ENCODE peak calls at places on chromosomes 12 and 14, in five cellular contexts. One of them, this sample, is unnamed.
A peak's percentile ranks its signal among the peaks of the same experiment; 100 is the strongest.

GRCh38 chr14:100692859-100693558 is 33.7 kb upstream of the DLK1 start:
- DNase-seq in activated naive CD8-positive, alpha-beta T cell treated with anti-CD3 and anti-CD28 coated beads, Interleukin-2, amount 50 U/mL, for 24 hours: no peak
- DNase-seq in AG20443: peak; percentile 90
- DNase-seq in left ventricle myocardium inferior: no peak
- DNase-seq in renal cortical epithelial cell: peak; percentile 89
- DNase-seq in this sample: no peak

GRCh38 chr14:89773644-89774316 is 180.8 kb downstream of the EFCAB11 start:
- DNase-seq in activated naive CD8-positive, alpha-beta T cell treated with anti-CD3 and anti-CD28 coated beads, Interleukin-2, amount 50 U/mL, for 24 hours: peak; percentile 66
- DNase-seq in AG20443: no peak
- DNase-seq in left ventricle myocardium inferior: peak; percentile 46
- DNase-seq in renal cortical epithelial cell: peak; percentile 22
- DNase-seq in this sample: peak; percentile 64

GRCh38 chr12:2673966-2674810 is 120.6 kb upstream of the FKBP4 start:
- DNase-seq in activated naive CD8-positive, alpha-beta T cell treated with anti-CD3 and anti-CD28 coated beads, Interleukin-2, amount 50 U/mL, for 24 hours: no peak
- DNase-seq in AG20443: no peak
- DNase-seq in left ventricle myocardium inferior: no peak
- DNase-seq in renal cortical epithelial cell: no peak
- DNase-seq in this sample: no peak

GRCh38 chr12:9943244-9943643 is 11.1 kb upstream of the CLEC2A start:
- DNase-seq in activated naive CD8-positive, alpha-beta T cell treated with anti-CD3 and anti-CD28 coated beads, Interleukin-2, amount 50 U/mL, for 24 hours: peak; percentile 12
- DNase-seq in AG20443: peak; percentile 41
- DNase-seq in left ventricle myocardium inferior: no peak
- DNase-seq in renal cortical epithelial cell: no peak
- DNase-seq in this sample: no peak

GRCh38 chr12:51923506-51924365 is 16.4 kb downstream of the ACVRL1 start:
- DNase-seq in activated naive CD8-positive, alpha-beta T cell treated with anti-CD3 and anti-CD28 coated beads, Interleukin-2, amount 50 U/mL, for 24 hours: peak; percentile 78
- DNase-seq in AG20443: peak; percentile 83
- DNase-seq in left ventricle myocardium inferior: peak; percentile 76
- DNase-seq in renal cortical epithelial cell: no peak
- DNase-seq in this sample: peak; percentile 74

GRCh38 chr12:27179399-27180214 is 64.5 kb upstream of the STK38L start:
- DNase-seq in activated naive CD8-positive, alpha-beta T cell treated with anti-CD3 and anti-CD28 coated beads, Interleukin-2, amount 50 U/mL, for 24 hours: peak; percentile 21
- DNase-seq in AG20443: peak; percentile 72
- DNase-seq in left ventricle myocardium inferior: no peak
- DNase-seq in renal cortical epithelial cell: peak; percentile 97
- DNase-seq in this sample: no peak

GRCh38 chr14:66330916-66331315 is 155.3 kb upstream of the CCDC196 start:
- DNase-seq in activated naive CD8-positive, alpha-beta T cell treated with anti-CD3 and anti-CD28 coated beads, Interleukin-2, amount 50 U/mL, for 24 hours: no peak
- DNase-seq in AG20443: peak; percentile 18
- DNase-seq in left ventricle myocardium inferior: no peak
- DNase-seq in renal cortical epithelial cell: peak; percentile 48
- DNase-seq in this sample: no peak

GRCh38 chr14:47710581-47710980 is 35.2 kb upstream of the MDGA2 start:
- DNase-seq in activated naive CD8-positive, alpha-beta T cell treated with anti-CD3 and anti-CD28 coated beads, Interleukin-2, amount 50 U/mL, for 24 hours: no peak
- DNase-seq in AG20443: no peak
- DNase-seq in left ventricle myocardium inferior: no peak
- DNase-seq in renal cortical epithelial cell: no peak
- DNase-seq in this sample: no peak

GRCh38 chr14:69328765-69329164 is 68.8 kb downstream of the GALNT16 start:
- DNase-seq in activated naive CD8-positive, alpha-beta T cell treated with anti-CD3 and anti-CD28 coated beads, Interleukin-2, amount 50 U/mL, for 24 hours: no peak
- DNase-seq in AG20443: no peak
- DNase-seq in left ventricle myocardium inferior: no peak
- DNase-seq in renal cortical epithelial cell: no peak
- DNase-seq in this sample: no peak

GRCh38 chr12:47160296-47161244 is 80.8 kb upstream of the AMIGO2 start:
- DNase-seq in activated naive CD8-positive, alpha-beta T cell treated with anti-CD3 and anti-CD28 coated beads, Interleukin-2, amount 50 U/mL, for 24 hours: no peak
- DNase-seq in AG20443: no peak
- DNase-seq in left ventricle myocardium inferior: no peak
- DNase-seq in renal cortical epithelial cell: no peak
- DNase-seq in this sample: no peak

GRCh38 chr12:29537292-29537691 is 39.8 kb upstream of the OVCH1 start:
- DNase-seq in activated naive CD8-positive, alpha-beta T cell treated with anti-CD3 and anti-CD28 coated beads, Interleukin-2, amount 50 U/mL, for 24 hours: no peak
- DNase-seq in AG20443: no peak
- DNase-seq in left ventricle myocardium inferior: no peak
- DNase-seq in renal cortical epithelial cell: no peak
- DNase-seq in this sample: no peak

GRCh38 chr12:1421091-1421902 is 173.1 kb downstream of the FBXL14 start:
- DNase-seq in activated naive CD8-positive, alpha-beta T cell treated with anti-CD3 and anti-CD28 coated beads, Interleukin-2, amount 50 U/mL, for 24 hours: no peak
- DNase-seq in AG20443: no peak
- DNase-seq in left ventricle myocardium inferior: no peak
- DNase-seq in renal cortical epithelial cell: no peak
- DNase-seq in this sample: no peak

GRCh38 chr12:26800347-26800746 is 32.6 kb downstream of the ITPR2 start:
- DNase-seq in activated naive CD8-positive, alpha-beta T cell treated with anti-CD3 and anti-CD28 coated beads, Interleukin-2, amount 50 U/mL, for 24 hours: no peak
- DNase-seq in AG20443: no peak
- DNase-seq in left ventricle myocardium inferior: no peak
- DNase-seq in renal cortical epithelial cell: no peak
- DNase-seq in this sample: no peak

GRCh38 chr12:122200541-122201175 is 2.9 kb upstream of the B3GNT4 start:
- DNase-seq in activated naive CD8-positive, alpha-beta T cell treated with anti-CD3 and anti-CD28 coated beads, Interleukin-2, amount 50 U/mL, for 24 hours: no peak
- DNase-seq in AG20443: no peak
- DNase-seq in left ventricle myocardium inferior: no peak
- DNase-seq in renal cortical epithelial cell: no peak
- DNase-seq in this sample: no peak

GRCh38 chr12:50066402-50066801 is 9.0 kb downstream of the ASIC1 start:
- DNase-seq in activated naive CD8-positive, alpha-beta T cell treated with anti-CD3 and anti-CD28 coated beads, Interleukin-2, amount 50 U/mL, for 24 hours: no peak
- DNase-seq in AG20443: peak; percentile 84
- DNase-seq in left ventricle myocardium inferior: no peak
- DNase-seq in renal cortical epithelial cell: peak; percentile 90
- DNase-seq in this sample: no peak

GRCh38 chr12:128570191-128571065 is 253.3 kb downstream of the SLC15A4 start:
- DNase-seq in activated naive CD8-positive, alpha-beta T cell treated with anti-CD3 and anti-CD28 coated beads, Interleukin-2, amount 50 U/mL, for 24 hours: no peak
- DNase-seq in AG20443: no peak
- DNase-seq in left ventricle myocardium inferior: no peak
- DNase-seq in renal cortical epithelial cell: no peak
- DNase-seq in this sample: no peak

GRCh38 chr14:34843011-34843554 is 32.1 kb downstream of the BAZ1A start:
- DNase-seq in activated naive CD8-positive, alpha-beta T cell treated with anti-CD3 and anti-CD28 coated beads, Interleukin-2, amount 50 U/mL, for 24 hours: no peak
- DNase-seq in AG20443: peak; percentile 63
- DNase-seq in left ventricle myocardium inferior: no peak
- DNase-seq in renal cortical epithelial cell: peak; percentile 88
- DNase-seq in this sample: no peak

GRCh38 chr14:61568572-61569011 is 126.7 kb upstream of the HIF1A start:
- DNase-seq in activated naive CD8-positive, alpha-beta T cell treated with anti-CD3 and anti-CD28 coated beads, Interleukin-2, amount 50 U/mL, for 24 hours: peak; percentile 67
- DNase-seq in AG20443: no peak
- DNase-seq in left ventricle myocardium inferior: peak; percentile 39
- DNase-seq in renal cortical epithelial cell: peak; percentile 70
- DNase-seq in this sample: peak; percentile 63

GRCh38 chr14:105309371-105309770 is 5.2 kb upstream of the PACS2 start:
- DNase-seq in activated naive CD8-positive, alpha-beta T cell treated with anti-CD3 and anti-CD28 coated beads, Interleukin-2, amount 50 U/mL, for 24 hours: no peak
- DNase-seq in AG20443: no peak
- DNase-seq in left ventricle myocardium inferior: no peak
- DNase-seq in renal cortical epithelial cell: no peak
- DNase-seq in this sample: no peak

GRCh38 chr12:44972746-44973421 is 78.0 kb downstream of the DBX2 start:
- DNase-seq in activated naive CD8-positive, alpha-beta T cell treated with anti-CD3 and anti-CD28 coated beads, Interleukin-2, amount 50 U/mL, for 24 hours: peak; percentile 4
- DNase-seq in AG20443: peak; percentile 30
- DNase-seq in left ventricle myocardium inferior: no peak
- DNase-seq in renal cortical epithelial cell: peak; percentile 2
- DNase-seq in this sample: no peak

This sample was measured in right cardiac atrium.